ENCODE peak calls at places on chromosomes 2 and 18, in four cellular contexts. A is mammary epithelial cell; H is stimulated activated CD4-positive, alpha-beta T cell treated with anti-CD3 and anti-CD28 coated beads, TNF-alpha, amount 100 ng/mL, for 24 hours; K is activated CD8-positive, alpha-beta memory T cell treated with anti-CD3 and anti-CD28 coated beads, Interleukin-2, amount 50 U/mL, for 48 hours. D is an unnamed sample.

GRCh38 chr2:187581125-187581896 is 27.1 kb upstream of the TFPI start:
- DNase-seq in A (peak), H (peak), K (no peak), D (peak)

GRCh38 chr18:66867653-66868052 is 263.8 kb upstream of the CDH19 start:
- DNase-seq in A (peak), H (no peak), K (no peak), D (no peak)

GRCh38 chr2:20604957-20605381 is 45.9 kb downstream of the HS1BP3 start:
- DNase-seq in A (no peak), H (no peak), K (no peak), D (no peak)

GRCh38 chr2:145601306-145601925 is 1081.5 kb upstream of the ZEB2 start:
- DNase-seq in A (no peak), H (no peak), K (no peak), D (no peak)

GRCh38 chr2:146940016-146940685 is 904.7 kb upstream of the ACVR2A start:
- DNase-seq in A (no peak), H (no peak), K (no peak), D (no peak)

GRCh38 chr2:15919716-15920444 is 20.5 kb upstream of the MYCN start:
- DNase-seq in A (peak), H (no peak), K (no peak), D (no peak)

GRCh38 chr18:22489694-22490093 is 72.0 kb upstream of the CTAGE1 start:
- DNase-seq in A (peak), H (no peak), K (no peak), D (no peak)

GRCh38 chr2:233118601-233119000 is 58.5 kb downstream of the INPP5D start:
- DNase-seq in A (no peak), H (no peak), K (no peak), D (no peak)

GRCh38 chr2:98530114-98530513 is 78.2 kb downstream of the COA5 start:
- DNase-seq in A (no peak), H (no peak), K (no peak), D (no peak)

GRCh38 chr18:58097127-58097906 is 53.3 kb downstream of the NEDD4L start:
- DNase-seq in A (no peak), H (no peak), K (no peak), D (no peak)

GRCh38 chr2:236668531-236668969 is 98.9 kb downstream of the ACKR3 start:
- DNase-seq in A (no peak), H (no peak), K (peak), D (no peak)

GRCh38 chr2:67713376-67713775 is 316.2 kb downstream of the ETAA1 start:
- DNase-seq in A (peak), H (no peak), K (no peak), D (no peak)

GRCh38 chr2:230418341-230419016 is 2.5 kb downstream of the SP100 start:
- DNase-seq in A (peak), H (no peak), K (no peak), D (peak)

GRCh38 chr18:67636597-67637385 is 120.3 kb upstream of the DSEL start:
- DNase-seq in A (no peak), H (no peak), K (no peak), D (no peak)

GRCh38 chr2:71069376-71069775 is 928 bp downstream of the NAGK start:
- DNase-seq in A (peak), H (no peak), K (no peak), D (no peak)

GRCh38 chr2:223270538-223270937 is 218.5 kb downstream of the KCNE4 start:
- DNase-seq in A (no peak), H (no peak), K (no peak), D (peak)

GRCh38 chr2:95165030-95165370 is 609 bp upstream of the ZNF2 start:
- DNase-seq in A (no peak), H (no peak), K (no peak), D (no peak)